ENCODE peak calls at places on chromosomes 5 and 9, in seven cellular contexts. Y is PC-3, A is HCT116, L is GM23248, U is MM.1S, F is hepatocyte, D is PC-9. O is an unnamed sample.

GRCh38 chr9:99419099-99419498 is 197.0 kb downstream of the SEC61B start:
- DNase-seq in L (no peak), A (no peak), Y (no peak), U (no peak), F (no peak), D (no peak), O (no peak)

GRCh38 chr9:86469476-86470087 is 115.4 kb upstream of the TUT7 start:
- DNase-seq in U (no peak), Y (no peak), A (no peak), F (no peak), L (no peak), D (no peak), O (no peak)

GRCh38 chr5:153551537-153552079 is 61.1 kb downstream of the GRIA1 start:
- DNase-seq in Y (peak; percentile 70), U (no peak), L (peak; percentile 95), D (no peak), F (peak; percentile 67), A (peak; percentile 48), O (no peak)

GRCh38 chr9:22116751-22117150 is 107.6 kb upstream of the CDKN2B start:
- DNase-seq in F (no peak), U (no peak), D (no peak), Y (no peak), A (no peak), L (no peak), O (no peak)

GRCh38 chr5:87572611-87573010 is 159.9 kb upstream of the CCNH start:
- DNase-seq in Y (no peak), F (no peak), D (no peak), U (no peak), L (no peak), A (no peak), O (no peak)

GRCh38 chr5:151156732-151157402 is 712 bp downstream of the ANXA6 start:
- DNase-seq in L (peak; percentile 61), A (no peak), U (peak; percentile 47), Y (no peak), D (no peak), F (peak; percentile 35), O (peak; percentile 80)

GRCh38 chr5:8458038-8458383 is 589.1 kb downstream of the MTRR start:
- DNase-seq in D (peak; percentile 53), A (no peak), Y (no peak), F (no peak), L (peak; percentile 75), U (no peak), O (no peak)

GRCh38 chr5:138352722-138353549 is 451 bp downstream of the KDM3B start:
- DNase-seq in A (no peak), Y (peak; percentile 45), U (peak; percentile 58), D (peak; percentile 58), F (peak; percentile 77), L (peak; percentile 72), O (peak; percentile 88)

GRCh38 chr5:144812770-144813169 is 642.1 kb downstream of the KCTD16 start:
- DNase-seq in U (no peak), F (peak; percentile 65), Y (peak; percentile 17), L (peak; percentile 97), D (no peak), A (no peak), O (no peak)

GRCh38 chr5:170278611-170279500 is 18.7 kb downstream of the LCP2 start:
- DNase-seq in U (peak; percentile 97), A (no peak), D (no peak), L (no peak), Y (no peak), F (no peak), O (peak; percentile 81)

GRCh38 chr5:149672701-149673455 is 57.2 kb upstream of the PPARGC1B start:
- DNase-seq in D (no peak), L (no peak), Y (no peak), A (no peak), F (no peak), U (no peak), O (peak; percentile 65)

GRCh38 chr5:116911074-116911473 is 336.5 kb upstream of the SEMA6A start:
- DNase-seq in U (no peak), A (no peak), D (no peak), L (no peak), F (no peak), Y (no peak), O (peak; percentile 76)

DNA sequence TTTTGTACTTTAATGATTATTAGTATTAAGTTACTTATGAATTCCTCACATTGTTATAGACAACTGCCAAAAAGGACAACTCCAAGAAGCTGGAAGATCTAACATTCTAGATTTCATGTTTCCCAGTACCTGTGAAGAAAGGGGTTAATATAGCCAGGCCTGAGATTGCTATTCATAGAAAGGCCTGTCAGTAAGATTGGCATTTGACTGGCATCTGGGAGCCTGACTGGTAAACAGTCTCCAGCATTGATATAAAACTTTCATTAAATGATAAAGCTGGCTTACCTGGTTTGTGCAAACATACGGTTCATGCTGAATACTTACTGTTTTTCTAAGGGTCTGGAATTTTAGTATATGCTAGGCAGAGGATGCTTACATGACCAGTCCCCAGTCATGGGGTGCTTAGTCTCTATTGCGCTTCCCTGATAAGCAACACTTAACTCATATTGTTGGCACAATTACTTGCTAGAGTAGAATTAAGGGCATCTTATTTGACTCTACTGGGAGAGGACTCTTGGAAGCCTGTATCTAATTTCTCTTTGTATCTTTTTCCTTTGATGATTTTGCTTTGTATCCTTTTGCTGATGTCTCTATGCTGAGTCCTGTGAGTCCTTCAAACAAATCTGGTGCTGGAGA is 340.4 kb upstream of the SEMA6A start:
- DNase-seq in Y (no peak), A (no peak), L (no peak), D (no peak), F (no peak), U (no peak), O (no peak)
- H3K9me2 ChIP-seq in Y (no peaks in the 10 kb centered on the region), A (no peaks in the 10 kb centered on the region), L (no peaks in the 10 kb centered on the region), D (no peaks in the 10 kb centered on the region), F (no peaks in the 10 kb centered on the region), U (no peaks in the 10 kb centered on the region), O (no peaks in the 10 kb centered on the region)

DNA sequence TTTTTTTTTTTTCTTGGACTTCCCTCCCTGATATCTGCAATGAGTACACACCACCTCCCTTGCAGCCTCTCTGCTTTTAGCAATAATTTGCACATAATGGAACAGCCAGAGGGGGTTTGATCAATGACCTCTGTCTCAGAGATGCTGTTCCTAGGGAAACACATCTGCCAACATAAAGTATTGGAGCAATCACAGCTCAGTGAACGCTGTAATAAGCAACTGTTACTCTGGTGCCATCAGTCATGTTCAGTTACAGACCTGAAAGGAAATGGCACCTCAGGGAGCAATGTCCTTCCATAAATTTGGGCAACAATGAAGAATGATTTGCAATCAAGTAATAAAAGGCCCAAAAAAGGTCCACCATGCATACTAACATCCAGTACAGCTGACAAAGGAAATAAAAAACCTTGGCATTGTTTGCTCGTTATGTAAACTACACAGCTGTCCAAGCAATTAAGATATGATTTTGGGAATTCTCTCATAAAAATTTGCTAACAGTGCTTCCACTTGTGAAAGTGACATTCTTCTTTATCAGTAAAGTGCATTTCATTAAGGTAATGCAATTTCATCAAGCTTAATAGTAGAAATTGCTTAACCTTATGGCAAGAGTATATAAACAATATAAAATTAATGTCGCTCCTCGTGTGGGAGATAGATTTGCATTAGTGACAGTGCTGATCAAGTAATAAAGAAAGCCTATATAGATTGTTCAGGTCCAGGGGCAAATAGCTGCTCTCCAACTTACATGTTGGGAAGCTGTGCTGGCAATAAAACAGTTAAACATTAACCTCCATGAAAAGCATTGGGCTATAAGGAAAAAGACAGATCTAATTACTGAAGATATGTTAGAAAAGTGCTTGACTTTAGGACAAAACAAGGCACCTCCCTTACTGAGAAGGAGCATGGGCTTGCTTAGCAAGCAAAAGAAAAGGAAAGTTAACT is 167.7 kb downstream of the RASEF start:
- DNase-seq in Y (no peak), F (peak; percentile 26), U (no peak), L (no peak), A (no peak), D (no peak), O (no peak)
- H3K9me2 ChIP-seq in Y (no peaks in the 10 kb centered on the region), F (no peaks in the 10 kb centered on the region), U (no peaks in the 10 kb centered on the region), L (no peaks in the 10 kb centered on the region), A (no peaks in the 10 kb centered on the region), D (no peaks in the 10 kb centered on the region), O (no peaks in the 10 kb centered on the region)

DNA sequence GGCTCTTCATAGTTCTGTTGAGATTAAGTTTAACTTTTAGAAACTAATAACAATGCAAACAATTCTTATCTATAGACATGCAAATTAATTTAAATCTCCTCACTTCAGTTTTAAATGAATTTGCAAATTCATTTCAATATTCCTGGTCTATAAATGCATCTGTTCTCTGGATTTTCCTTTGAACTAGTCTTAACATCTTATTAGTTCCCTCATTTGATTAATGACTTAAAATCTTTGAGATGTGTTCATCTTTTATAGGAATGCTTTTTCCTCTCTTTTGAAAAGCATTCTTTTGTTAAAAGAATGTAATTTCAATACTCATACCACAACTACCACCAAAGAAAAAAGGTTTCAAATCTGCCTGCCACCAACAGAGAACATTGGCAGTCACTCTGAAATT is 169.4 kb downstream of the RASEF start:
- DNase-seq in A (no peak), Y (no peak), L (no peak), F (no peak), D (no peak), U (no peak), O (no peak)
- H3K9me2 ChIP-seq in A (no peaks in the 10 kb centered on the region), Y (no peaks in the 10 kb centered on the region), L (no peaks in the 10 kb centered on the region), F (no peaks in the 10 kb centered on the region), D (no peaks in the 10 kb centered on the region), U (no peaks in the 10 kb centered on the region), O (no peaks in the 10 kb centered on the region)

GRCh38 chr9:137952976-137953666 is 75.5 kb downstream of the CACNA1B start:
- DNase-seq in L (no peak), F (no peak), A (no peak), D (no peak), Y (no peak), U (no peak), O (no peak)
- H3K9me2 ChIP-seq in L (no peaks in the 10 kb centered on the region), F (no peaks in the 10 kb centered on the region), A (no peaks in the 10 kb centered on the region), D (no peaks in the 10 kb centered on the region), Y (no peaks in the 10 kb centered on the region), U (no peaks in the 10 kb centered on the region), O (no peaks in the 10 kb centered on the region)

GRCh38 chr9:38644601-38645000 is 24.2 kb upstream of the ANKRD18A start:
- DNase-seq in F (no peak), Y (peak; percentile 25), U (no peak), L (no peak), D (no peak), A (no peak), O (no peak)

GRCh38 chr9:38641985-38642864 is 21.8 kb upstream of the ANKRD18A start:
- DNase-seq in L (peak; percentile 24), D (no peak), U (peak; percentile 34), F (peak; percentile 36), Y (peak; percentile 69), A (peak; percentile 59), O (peak; percentile 67)

GRCh38 chr9:38641142-38641541 is 20.7 kb upstream of the ANKRD18A start:
- DNase-seq in L (no peak), A (no peak), D (no peak), Y (no peak), F (no peak), U (no peak), O (no peak)

GRCh38 chr9:38642951-38643350 is 22.6 kb upstream of the ANKRD18A start:
- DNase-seq in Y (no peak), A (no peak), L (no peak), U (no peak), F (no peak), D (no peak), O (no peak)

GRCh38 chr9:38643456-38644173 is 23.2 kb upstream of the ANKRD18A start:
- DNase-seq in D (no peak), U (no peak), F (no peak), A (no peak), Y (no peak), L (no peak), O (no peak)
- H3K9me2 ChIP-seq in D (no peaks in the 10 kb centered on the region), U (no peaks in the 10 kb centered on the region), F (no peaks in the 10 kb centered on the region), A (no peaks in the 10 kb centered on the region), Y (no peaks in the 10 kb centered on the region), L (no peaks in the 10 kb centered on the region), O (no peaks in the 10 kb centered on the region)

GRCh38 chr9:89755835-89756234 is 151.0 kb downstream of the GADD45G start:
- DNase-seq in F (peak; percentile 54), L (no peak), D (no peak), A (no peak), U (no peak), Y (peak; percentile 30), O (no peak)
- H3K9me2 ChIP-seq in F (no peaks in the 10 kb centered on the region), L (no peaks in the 10 kb centered on the region), D (no peaks in the 10 kb centered on the region), A (no peaks in the 10 kb centered on the region), U (no peaks in the 10 kb centered on the region), Y (no peaks in the 10 kb centered on the region), O (no peaks in the 10 kb centered on the region)